ENCODE peak calls at places on chromosomes 4 and X, in six cellular contexts. K, D, F, W, Z and R are unnamed samples.

GRCh38 chrX:44816369-44816768 is 27.5 kb upstream of the DUSP21 start:
- DNase-seq in K (no peak), D (no peak), F (no peak), W (no peak), Z (no peak), R (no peak)

GRCh38 chr4:70936200-70936787 is 34.1 kb downstream of the MOB1B start:
- DNase-seq in K (no peak), D (no peak), F (no peak), W (no peak), Z (no peak), R (no peak)

GRCh38 chrX:112687189-112687691 is 7.5 kb upstream of the LHFPL1 start:
- DNase-seq in K (no peak), D (no peak), F (no peak), W (no peak), Z (no peak), R (no peak)

GRCh38 chr4:3682236-3683076 is 83.7 kb upstream of the ADRA2C start:
- DNase-seq in K (no peak), D (no peak), F (no peak), W (no peak), Z (no peak), R (no peak)

GRCh38 chr4:141899103-141899502 is 262.7 kb downstream of the IL15 start:
- DNase-seq in K (no peak), D (no peak), F (no peak), W (no peak), Z (no peak), R (no peak)

GRCh38 chr4:80058740-80059139 is 14.3 kb downstream of the ANTXR2 start:
- DNase-seq in K (no peak), D (peak), F (peak), W (no peak), Z (no peak), R (no peak)

GRCh38 chr4:48944659-48945290 is 38.2 kb upstream of the OCIAD2 start:
- DNase-seq in K (peak), D (no peak), F (peak), W (peak), Z (peak), R (no peak)

GRCh38 chr4:153205028-153205648 is 895 bp downstream of the TRIM2 start:
- DNase-seq in K (no peak), D (peak), F (no peak), W (peak), Z (peak), R (no peak)

GRCh38 chrX:75365243-75365975 is 91.5 kb downstream of the UPRT start:
- DNase-seq in K (no peak), D (no peak), F (no peak), W (no peak), Z (no peak), R (no peak)

GRCh38 chr4:127622923-127623754 is 9.6 kb upstream of the INTU start:
- DNase-seq in K (peak), D (no peak), F (no peak), W (peak), Z (peak), R (no peak)

GRCh38 chr4:3786196-3786869 is 20.1 kb downstream of the ADRA2C start:
- DNase-seq in K (peak), D (no peak), F (no peak), W (no peak), Z (peak), R (no peak)

GRCh38 chrX:131729295-131729694 is 185.4 kb downstream of the OR13H1 start:
- DNase-seq in K (peak), D (peak), F (no peak), W (no peak), Z (no peak), R (no peak)

GRCh38 chr4:188930822-188931221 is 791.6 kb downstream of the TRIML1 start:
- DNase-seq in K (no peak), D (no peak), F (peak), W (peak), Z (no peak), R (peak)

GRCh38 chrX:28586891-28587635 is at the start of gene IL1RAPL1:
- DNase-seq in K (no peak), D (no peak), F (no peak), W (no peak), Z (no peak), R (no peak)

GRCh38 chrX:40268126-40268525 is 170.4 kb upstream of the BCOR start:
- DNase-seq in K (no peak), D (no peak), F (no peak), W (no peak), Z (no peak), R (no peak)

GRCh38 chr4:177511611-177512010 is 69.4 kb upstream of the AGA start:
- DNase-seq in K (no peak), D (no peak), F (no peak), W (no peak), Z (no peak), R (peak)

GRCh38 chrX:7580127-7580526 is 262.8 kb upstream of the VCX start:
- DNase-seq in K (no peak), D (no peak), F (no peak), W (no peak), Z (no peak), R (no peak)

GRCh38 chr4:159129822-159130550 is 27.1 kb downstream of the RAPGEF2 start:
- DNase-seq in K (no peak), D (no peak), F (peak), W (no peak), Z (no peak), R (no peak)

GRCh38 chr4:73388887-73389286 is 15.2 kb upstream of the ALB start:
- DNase-seq in K (no peak), D (no peak), F (no peak), W (no peak), Z (peak), R (no peak)

GRCh38 chrX:52574416-52575275 is 57.8 kb upstream of the XAGE1B start:
- DNase-seq in K (peak), D (peak), F (peak), W (peak), Z (peak), R (peak)
- H3K4me3 ChIP-seq in K (no peak), D (no peak), F (no peak), W (no peak), Z (no peak), R (no peak)

GRCh38 chr4:5018096-5018495 is 1.2 kb downstream of the CYTL1 start:
- DNase-seq in K (no peak), D (no peak), F (no peak), W (no peak), Z (no peak), R (no peak)
- TF ChIP-seq MAX in K (no peak), D (no peak), F (no peak), W (no peak), Z (no peak), R (no peak)

GRCh38 chr4:101393256-101393655 is 45.9 kb upstream of the PPP3CA start:
- DNase-seq in K (no peak), D (no peak), F (no peak), W (no peak), Z (peak), R (peak)
- TF ChIP-seq YY1 in K (no peak), D (no peak), F (no peak), W (no peak), Z (no peak), R (no peak)

DNA sequence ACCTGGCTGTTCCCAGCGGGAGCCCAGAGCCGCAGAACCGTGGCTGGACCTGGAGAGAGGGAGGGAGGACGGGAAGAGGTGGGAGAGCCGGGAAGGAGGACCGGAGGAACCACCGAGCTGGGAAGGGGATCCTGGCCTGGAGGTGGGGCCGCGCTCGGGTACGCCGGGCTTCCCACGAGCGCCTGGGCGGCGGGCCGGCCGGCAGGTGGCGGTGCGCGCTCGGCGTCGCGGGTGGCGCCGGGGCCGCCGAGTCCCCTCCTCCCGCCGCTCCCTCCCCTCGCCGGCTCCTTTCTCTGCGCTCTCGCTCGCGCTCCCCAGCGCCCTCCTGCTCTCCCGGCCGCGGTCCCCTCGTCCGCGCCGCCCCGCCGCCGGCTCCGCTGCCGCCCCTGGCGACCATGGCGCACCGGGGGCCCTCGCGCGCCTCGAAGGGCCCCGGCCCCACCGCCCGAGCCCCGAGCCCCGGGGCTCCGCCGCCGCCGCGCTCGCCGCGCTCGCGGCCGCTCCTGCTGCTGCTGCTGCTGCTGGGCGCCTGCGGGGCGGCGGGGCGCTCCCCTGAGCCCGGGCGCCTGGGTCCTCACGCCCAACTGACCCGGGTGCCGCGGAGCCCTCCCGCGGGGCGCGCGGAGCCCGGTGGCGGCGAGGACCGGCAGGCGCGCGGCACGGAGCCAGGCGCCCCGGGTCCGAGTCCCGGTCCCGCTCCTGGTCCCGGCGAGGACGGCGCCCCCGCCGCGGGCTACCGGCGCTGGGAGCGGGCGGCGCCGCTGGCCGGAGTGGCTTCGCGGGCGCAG is at the start of gene SORCS2:
- DNase-seq in K (peak), D (no peak), F (peak), W (peak), Z (peak), R (no peak)
- H3K4me3 ChIP-seq in K (peak), D (no peak), F (no peak), W (peak), Z (no peak), R (no peak)

GRCh38 chrX:18617351-18617750 is 54.6 kb downstream of the RS1 start:
- DNase-seq in K (no peak), D (no peak), F (no peak), W (no peak), Z (peak), R (peak)
- TF ChIP-seq MAX in K (no peak), D (no peak), F (no peak), W (no peak), Z (no peak), R (no peak)

DNA sequence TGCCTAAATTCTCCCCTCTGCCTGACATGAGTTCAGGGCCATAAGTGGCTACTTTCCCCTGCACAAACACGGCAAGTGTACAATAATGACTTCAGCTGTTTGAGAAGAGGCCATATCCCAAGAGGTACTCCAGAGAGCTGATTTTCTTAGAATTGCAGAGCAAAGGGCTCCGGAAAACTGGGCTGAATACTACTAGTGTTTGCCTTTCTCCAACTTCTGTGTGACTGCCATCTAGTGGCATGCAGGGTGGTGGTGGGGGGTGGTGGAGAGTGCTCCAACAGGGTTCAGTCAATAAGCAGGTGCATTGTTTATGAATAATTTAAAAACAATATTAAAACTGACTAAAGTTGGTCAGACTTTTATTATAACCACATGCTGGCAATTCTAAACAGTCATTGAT is 130.0 kb downstream of the CHRDL1 start:
- DNase-seq in K (peak), D (no peak), F (peak), W (peak), Z (peak), R (no peak)
- TF ChIP-seq YY1 in K (no peak), D (no peak), F (no peak), W (no peak), Z (no peak), R (no peak)